ENCODE peak calls at places on chromosomes 5 and 9, in eight cellular contexts. H, D, U, J, T, O, A and F are unnamed samples.

GRCh38 chr5:11268894-11269293 is 507.9 kb upstream of the DAP start:
- DNase-seq in H (no peak), D (no peak), U (no peak), J (no peak), T (no peak), O (no peak), A (no peak), F (no peak)

GRCh38 chr9:78778843-78779486 is 482.0 kb downstream of the PSAT1 start:
- DNase-seq in H (no peak), D (no peak), U (no peak), J (no peak), T (peak; percentile 73), O (no peak), A (peak; percentile 25), F (no peak)

GRCh38 chr9:99130069-99130468 is 25.2 kb downstream of the TGFBR1 start:
- DNase-seq in H (no peak), D (no peak), U (no peak), J (no peak), T (no peak), O (no peak), A (no peak), F (no peak)

GRCh38 chr5:72065751-72066255 is 41.5 kb upstream of the MAP1B start:
- DNase-seq in H (peak; percentile 69), D (no peak), U (no peak), J (no peak), T (peak; percentile 33), O (no peak), A (peak; percentile 97), F (no peak)

GRCh38 chr9:6449645-6450044 is 36.6 kb downstream of the UHRF2 start:
- DNase-seq in H (no peak), D (no peak), U (no peak), J (no peak), T (no peak), O (no peak), A (peak; percentile 53), F (no peak)

GRCh38 chr9:14616188-14616982 is 76.8 kb downstream of the ZDHHC21 start:
- DNase-seq in H (peak; percentile 79), D (peak; percentile 21), U (no peak), J (no peak), T (peak; percentile 38), O (no peak), A (peak; percentile 59), F (no peak)

GRCh38 chr9:15231788-15232635 is 75.0 kb downstream of the TTC39B start:
- DNase-seq in H (no peak), D (no peak), U (no peak), J (no peak), T (peak; percentile 14), O (no peak), A (peak; percentile 82), F (no peak)

GRCh38 chr9:107487521-107488399 is 1.8 kb downstream of the KLF4 start:
- DNase-seq in H (peak; percentile 33), D (no peak), U (peak; percentile 45), J (peak; percentile 71), T (peak; percentile 30), O (no peak), A (peak; percentile 84), F (peak; percentile 51)

GRCh38 chr5:76180817-76181805 is 97.9 kb downstream of the SV2C start:
- DNase-seq in H (no peak), D (no peak), U (no peak), J (no peak), T (no peak), O (no peak), A (no peak), F (no peak)

GRCh38 chr5:81842795-81843377 is 92.0 kb upstream of the SSBP2 start:
- DNase-seq in H (no peak), D (no peak), U (no peak), J (no peak), T (no peak), O (no peak), A (peak; percentile 15), F (no peak)

GRCh38 chr5:132271251-132272246 is 14.1 kb downstream of the PDLIM4 start:
- DNase-seq in H (no peak), D (no peak), U (no peak), J (no peak), T (no peak), O (no peak), A (no peak), F (no peak)

GRCh38 chr5:132273631-132274030 is 16.1 kb downstream of the PDLIM4 start:
- DNase-seq in H (no peak), D (no peak), U (no peak), J (no peak), T (no peak), O (no peak), A (no peak), F (no peak)

GRCh38 chr5:132270706-132271105 is 13.2 kb downstream of the PDLIM4 start:
- DNase-seq in H (no peak), D (no peak), U (no peak), J (no peak), T (no peak), O (no peak), A (no peak), F (no peak)

GRCh38 chr5:132274050-132274869 is 16.8 kb downstream of the PDLIM4 start:
- DNase-seq in H (no peak), D (no peak), U (no peak), J (no peak), T (no peak), O (no peak), A (no peak), F (no peak)

GRCh38 chr5:132272341-132273210 is 15.1 kb downstream of the PDLIM4 start:
- DNase-seq in H (peak; percentile 78), D (peak; percentile 51), U (peak; percentile 52), J (peak; percentile 69), T (no peak), O (peak; percentile 69), A (peak; percentile 85), F (peak; percentile 65)
- H3K4me1 ChIP-seq in H (peaks cover 13% of the 10 kb centered on the region), D (no peaks in the 10 kb centered on the region), U (peaks cover 8% of the 10 kb centered on the region), J (no peaks in the 10 kb centered on the region), T (peaks cover 24% of the 10 kb centered on the region), O (no peaks in the 10 kb centered on the region), A (no peaks in the 10 kb centered on the region), F (no peaks in the 10 kb centered on the region)

DNA sequence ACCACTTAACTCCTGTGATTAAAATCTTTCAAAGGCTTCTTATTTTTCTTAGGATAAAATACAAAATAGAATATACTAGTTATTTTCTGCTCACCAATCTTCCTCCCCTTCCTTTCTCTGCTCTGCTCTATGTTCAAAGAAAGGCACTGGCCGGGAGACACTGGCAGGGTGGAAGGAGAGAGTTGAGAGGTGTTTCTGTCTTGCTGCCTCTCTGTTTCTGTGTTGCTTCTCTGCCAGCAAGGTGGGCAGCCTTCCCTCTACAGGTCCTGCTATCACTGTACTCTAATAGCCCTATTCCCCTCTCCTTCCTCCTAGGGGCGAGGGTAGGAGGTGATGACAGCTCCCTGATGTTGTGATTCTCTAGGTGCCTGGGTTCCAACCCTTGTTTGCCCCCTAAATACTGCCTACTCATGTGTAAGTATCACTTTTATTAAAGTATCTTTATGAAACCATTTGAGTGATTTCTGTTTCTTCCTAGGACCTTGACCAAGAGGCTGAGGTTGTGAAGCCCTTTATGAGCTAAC is 515.1 kb downstream of the TLE4 start:
- DNase-seq in H (no peak), D (no peak), U (no peak), J (no peak), T (no peak), O (no peak), A (no peak), F (no peak)
- H3K4me3 ChIP-seq in H (no peak overlapping the region), D (no peak overlapping the region), U (no peak overlapping the region), J (no peak overlapping the region), T (no peak overlapping the region), O (no peak overlapping the region), A (no peak overlapping the region), F (no peak overlapping the region)

GRCh38 chr9:110758201-110758600 is 89.6 kb downstream of the MUSK start:
- DNase-seq in H (peak; percentile 17), D (no peak), U (no peak), J (no peak), T (no peak), O (no peak), A (no peak), F (no peak)

GRCh38 chr9:110752766-110753165 is 84.2 kb downstream of the MUSK start:
- DNase-seq in H (peak; percentile 94), D (no peak), U (no peak), J (no peak), T (peak; percentile 93), O (no peak), A (no peak), F (no peak)

GRCh38 chr9:110753734-110754231 is 85.2 kb downstream of the MUSK start:
- DNase-seq in H (peak; percentile 90), D (no peak), U (no peak), J (no peak), T (no peak), O (no peak), A (no peak), F (no peak)

GRCh38 chr9:110750272-110750671 is 81.7 kb downstream of the MUSK start:
- DNase-seq in H (peak; percentile 34), D (no peak), U (peak; percentile 71), J (no peak), T (no peak), O (no peak), A (no peak), F (no peak)

GRCh38 chr9:110755179-110755578 is 86.6 kb downstream of the MUSK start:
- DNase-seq in H (no peak), D (no peak), U (no peak), J (no peak), T (no peak), O (no peak), A (no peak), F (no peak)
- H3K27me3 ChIP-seq in H (no peaks in the 10 kb centered on the region), D (no peaks in the 10 kb centered on the region), U (no peaks in the 10 kb centered on the region), J (no peaks in the 10 kb centered on the region), T (no peaks in the 10 kb centered on the region), O (no peaks in the 10 kb centered on the region), A (no peaks in the 10 kb centered on the region), F (no peaks in the 10 kb centered on the region)

GRCh38 chr9:134340475-134341186 is 14.4 kb downstream of the RXRA start:
- DNase-seq in H (no peak), D (no peak), U (peak; percentile 67), J (no peak), T (no peak), O (no peak), A (no peak), F (peak; percentile 56)

GRCh38 chr9:134338394-134339182 is 12.3 kb downstream of the RXRA start:
- DNase-seq in H (no peak), D (no peak), U (no peak), J (peak; percentile 63), T (no peak), O (no peak), A (no peak), F (no peak)

GRCh38 chr9:134337469-134337868 is 11.2 kb downstream of the RXRA start:
- DNase-seq in H (no peak), D (no peak), U (no peak), J (no peak), T (no peak), O (no peak), A (no peak), F (no peak)

GRCh38 chr9:134341306-134341705 is 15.1 kb downstream of the RXRA start:
- DNase-seq in H (no peak), D (no peak), U (peak; percentile 73), J (no peak), T (no peak), O (no peak), A (no peak), F (peak; percentile 68)

DNA sequence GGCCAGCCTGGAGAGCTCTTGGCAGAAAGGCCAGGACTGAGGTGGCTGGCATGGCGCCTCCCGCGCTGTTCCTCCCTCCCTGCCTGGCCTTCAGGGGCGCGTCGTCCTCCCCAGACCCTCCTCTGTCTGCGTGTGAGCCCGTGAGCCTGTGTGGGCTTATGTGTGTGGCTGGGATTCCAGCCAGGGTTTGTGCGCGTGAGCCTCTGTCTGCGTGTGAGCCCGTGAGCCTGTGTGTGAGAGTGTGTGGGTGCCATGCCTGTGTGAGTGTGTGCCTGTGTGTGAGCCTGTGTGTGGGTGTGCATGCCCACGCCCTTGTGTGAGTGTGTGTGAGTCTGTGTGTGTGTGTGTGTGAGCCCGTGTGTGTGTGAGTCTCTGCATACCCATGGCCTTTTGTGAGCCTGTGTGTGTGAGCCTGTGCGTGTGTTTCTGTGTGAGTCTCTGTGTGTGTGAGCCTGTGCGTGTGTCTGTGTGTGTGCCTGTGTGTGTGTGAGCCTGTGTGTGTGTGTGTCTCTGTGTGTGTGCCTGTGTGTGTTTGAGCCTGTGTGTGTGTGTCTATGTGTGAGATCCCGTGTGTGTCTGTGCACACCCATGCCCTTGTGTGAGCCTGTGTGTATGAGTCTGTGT is 13.0 kb downstream of the RXRA start:
- DNase-seq in H (no peak), D (no peak), U (no peak), J (peak; percentile 65), T (peak; percentile 51), O (no peak), A (no peak), F (no peak)
- H3K4me1 ChIP-seq in H (peaks cover 40% of the 10 kb centered on the region), D (peaks cover under 1% of the 10 kb centered on the region), U (peaks cover 100% of the 10 kb centered on the region), J (peaks cover 79% of the 10 kb centered on the region), T (peaks cover 14% of the 10 kb centered on the region), O (no peaks in the 10 kb centered on the region), A (no peaks in the 10 kb centered on the region), F (peaks cover 78% of the 10 kb centered on the region)